ENCODE peak calls at places on chromosome 1, in ten cellular contexts. One of them, this sample, is unnamed.

GRCh38 chr1:86975993-86976392 is 61.6 kb downstream of the HS2ST1 start:
- DNase-seq in psoas muscle: no peak
- DNase-seq in lower lobe of right lung: no peak
- DNase-seq in NCI-H1105: no peak
- DNase-seq in A172: no peak
- DNase-seq in HTR-8/SVneo: no peak
- DNase-seq in naive B cell: no peak
- DNase-seq in osteoblast: no peak
- DNase-seq in stimulated activated CD8-positive, alpha-beta memory T cell treated with anti-CD3 and anti-CD28 coated beads, Interleukin-15, amount 100 ng/mL, for 4 hours: no peak
- DNase-seq in tibial artery: no peak
- DNase-seq in this sample: no peak

GRCh38 chr1:37001697-37002096 is 32.6 kb downstream of the GRIK3 start:
- DNase-seq in HTR-8/SVneo: no peak
- DNase-seq in tibial artery: no peak
- DNase-seq in stimulated activated CD8-positive, alpha-beta memory T cell treated with anti-CD3 and anti-CD28 coated beads, Interleukin-15, amount 100 ng/mL, for 4 hours: no peak
- DNase-seq in lower lobe of right lung: no peak
- DNase-seq in naive B cell: no peak
- DNase-seq in psoas muscle: no peak
- DNase-seq in A172: no peak
- DNase-seq in NCI-H1105: no peak
- DNase-seq in osteoblast: no peak
- DNase-seq in this sample: no peak

GRCh38 chr1:185170291-185170848 is 13.4 kb downstream of the SWT1 start:
- DNase-seq in osteoblast: peak
- DNase-seq in tibial artery: no peak
- DNase-seq in lower lobe of right lung: no peak
- DNase-seq in stimulated activated CD8-positive, alpha-beta memory T cell treated with anti-CD3 and anti-CD28 coated beads, Interleukin-15, amount 100 ng/mL, for 4 hours: peak
- DNase-seq in A172: peak
- DNase-seq in HTR-8/SVneo: peak
- DNase-seq in psoas muscle: no peak
- DNase-seq in NCI-H1105: peak
- DNase-seq in naive B cell: peak
- DNase-seq in this sample: peak

GRCh38 chr1:56095924-56096655 is 483.3 kb downstream of the PLPP3 start:
- DNase-seq in stimulated activated CD8-positive, alpha-beta memory T cell treated with anti-CD3 and anti-CD28 coated beads, Interleukin-15, amount 100 ng/mL, for 4 hours: no peak
- DNase-seq in psoas muscle: no peak
- DNase-seq in osteoblast: no peak
- DNase-seq in naive B cell: no peak
- DNase-seq in NCI-H1105: no peak
- DNase-seq in tibial artery: peak
- DNase-seq in lower lobe of right lung: no peak
- DNase-seq in HTR-8/SVneo: no peak
- DNase-seq in A172: no peak
- DNase-seq in this sample: no peak

GRCh38 chr1:67883069-67883468 is 49.8 kb upstream of the GNG12 start:
- DNase-seq in HTR-8/SVneo: peak
- DNase-seq in lower lobe of right lung: no peak
- DNase-seq in tibial artery: no peak
- DNase-seq in A172: peak
- DNase-seq in NCI-H1105: no peak
- DNase-seq in naive B cell: no peak
- DNase-seq in osteoblast: peak
- DNase-seq in stimulated activated CD8-positive, alpha-beta memory T cell treated with anti-CD3 and anti-CD28 coated beads, Interleukin-15, amount 100 ng/mL, for 4 hours: no peak
- DNase-seq in psoas muscle: no peak
- DNase-seq in this sample: no peak

GRCh38 chr1:115643219-115643618 is 1.4 kb downstream of the VANGL1 start:
- DNase-seq in osteoblast: no peak
- DNase-seq in stimulated activated CD8-positive, alpha-beta memory T cell treated with anti-CD3 and anti-CD28 coated beads, Interleukin-15, amount 100 ng/mL, for 4 hours: no peak
- DNase-seq in NCI-H1105: peak
- DNase-seq in tibial artery: no peak
- DNase-seq in lower lobe of right lung: no peak
- DNase-seq in HTR-8/SVneo: no peak
- DNase-seq in A172: no peak
- DNase-seq in psoas muscle: no peak
- DNase-seq in naive B cell: no peak
- DNase-seq in this sample: no peak

GRCh38 chr1:38140025-38140487 is 93.5 kb upstream of the POU3F1 start:
- DNase-seq in psoas muscle: no peak
- DNase-seq in lower lobe of right lung: no peak
- DNase-seq in NCI-H1105: no peak
- DNase-seq in osteoblast: no peak
- DNase-seq in A172: no peak
- DNase-seq in stimulated activated CD8-positive, alpha-beta memory T cell treated with anti-CD3 and anti-CD28 coated beads, Interleukin-15, amount 100 ng/mL, for 4 hours: no peak
- DNase-seq in HTR-8/SVneo: no peak
- DNase-seq in naive B cell: no peak
- DNase-seq in tibial artery: no peak
- DNase-seq in this sample: no peak

GRCh38 chr1:234965128-234965527 is 163.5 kb downstream of the TOMM20 start:
- DNase-seq in A172: no peak
- DNase-seq in tibial artery: no peak
- DNase-seq in psoas muscle: no peak
- DNase-seq in stimulated activated CD8-positive, alpha-beta memory T cell treated with anti-CD3 and anti-CD28 coated beads, Interleukin-15, amount 100 ng/mL, for 4 hours: no peak
- DNase-seq in naive B cell: no peak
- DNase-seq in HTR-8/SVneo: no peak
- DNase-seq in osteoblast: no peak
- DNase-seq in NCI-H1105: no peak
- DNase-seq in lower lobe of right lung: no peak
- DNase-seq in this sample: no peak

GRCh38 chr1:58783090-58783992 is 506 bp downstream of the JUN start:
- DNase-seq in lower lobe of right lung: peak
- DNase-seq in NCI-H1105: peak
- DNase-seq in psoas muscle: peak
- DNase-seq in osteoblast: peak
- DNase-seq in HTR-8/SVneo: no peak
- DNase-seq in naive B cell: peak
- DNase-seq in tibial artery: peak
- DNase-seq in stimulated activated CD8-positive, alpha-beta memory T cell treated with anti-CD3 and anti-CD28 coated beads, Interleukin-15, amount 100 ng/mL, for 4 hours: no peak
- DNase-seq in A172: no peak
- DNase-seq in this sample: peak

GRCh38 chr1:28577052-28577678 is 14.9 kb upstream of the RAB42 start:
- DNase-seq in psoas muscle: no peak
- DNase-seq in naive B cell: no peak
- DNase-seq in osteoblast: peak
- DNase-seq in tibial artery: no peak
- DNase-seq in NCI-H1105: no peak
- DNase-seq in stimulated activated CD8-positive, alpha-beta memory T cell treated with anti-CD3 and anti-CD28 coated beads, Interleukin-15, amount 100 ng/mL, for 4 hours: no peak
- DNase-seq in A172: no peak
- DNase-seq in HTR-8/SVneo: no peak
- DNase-seq in lower lobe of right lung: no peak
- DNase-seq in this sample: no peak

GRCh38 chr1:2199042-2199810 is 4.7 kb upstream of the FAAP20 start:
- DNase-seq in naive B cell: peak
- DNase-seq in A172: no peak
- DNase-seq in NCI-H1105: no peak
- DNase-seq in stimulated activated CD8-positive, alpha-beta memory T cell treated with anti-CD3 and anti-CD28 coated beads, Interleukin-15, amount 100 ng/mL, for 4 hours: peak
- DNase-seq in lower lobe of right lung: peak
- DNase-seq in HTR-8/SVneo: peak
- DNase-seq in osteoblast: peak
- DNase-seq in tibial artery: peak
- DNase-seq in psoas muscle: peak
- DNase-seq in this sample: no peak

GRCh38 chr1:222096883-222097282 is 355.0 kb upstream of the DUSP10 start:
- DNase-seq in osteoblast: no peak
- DNase-seq in naive B cell: no peak
- DNase-seq in lower lobe of right lung: no peak
- DNase-seq in A172: no peak
- DNase-seq in HTR-8/SVneo: no peak
- DNase-seq in stimulated activated CD8-positive, alpha-beta memory T cell treated with anti-CD3 and anti-CD28 coated beads, Interleukin-15, amount 100 ng/mL, for 4 hours: no peak
- DNase-seq in tibial artery: no peak
- DNase-seq in NCI-H1105: no peak
- DNase-seq in psoas muscle: no peak
- DNase-seq in this sample: no peak

GRCh38 chr1:115074839-115075534 is 14.3 kb downstream of the TSPAN2 start:
- DNase-seq in A172: peak
- DNase-seq in naive B cell: no peak
- DNase-seq in lower lobe of right lung: no peak
- DNase-seq in tibial artery: no peak
- DNase-seq in psoas muscle: no peak
- DNase-seq in NCI-H1105: no peak
- DNase-seq in stimulated activated CD8-positive, alpha-beta memory T cell treated with anti-CD3 and anti-CD28 coated beads, Interleukin-15, amount 100 ng/mL, for 4 hours: no peak
- DNase-seq in HTR-8/SVneo: no peak
- DNase-seq in osteoblast: peak
- DNase-seq in this sample: no peak

GRCh38 chr1:183331095-183331742 is 87.0 kb downstream of the NMNAT2 start:
- DNase-seq in stimulated activated CD8-positive, alpha-beta memory T cell treated with anti-CD3 and anti-CD28 coated beads, Interleukin-15, amount 100 ng/mL, for 4 hours: no peak
- DNase-seq in HTR-8/SVneo: no peak
- DNase-seq in tibial artery: no peak
- DNase-seq in psoas muscle: no peak
- DNase-seq in naive B cell: no peak
- DNase-seq in A172: no peak
- DNase-seq in lower lobe of right lung: no peak
- DNase-seq in osteoblast: no peak
- DNase-seq in NCI-H1105: no peak
- DNase-seq in this sample: peak